ENCODE peak calls at places on chromosomes 7 and 10, in seven cellular contexts. K is left lung, S is fibroblast of pulmonary artery, P is astrocyte of the spinal cord, N is HCT116, V is brain microvascular endothelial cell, F is BJ. W is an unnamed sample.

GRCh38 chr10:10208156-10208555 is 809.5 kb upstream of the CELF2 start:
- DNase-seq in P (no peak), S (peak; percentile 57), K (no peak), F (no peak), V (no peak), N (no peak), W (no peak)

GRCh38 chr7:116953727-116954442 is 584 bp downstream of the ST7 start:
- DNase-seq in P (peak; percentile 85), V (peak; percentile 79), N (peak; percentile 43), F (peak; percentile 51), K (peak; percentile 85), S (peak; percentile 88), W (peak; percentile 88)

GRCh38 chr10:116787893-116788665 is 45.7 kb upstream of the HSPA12A start:
- DNase-seq in K (peak; percentile 92), V (peak; percentile 68), N (peak; percentile 58), F (no peak), P (peak; percentile 70), S (peak; percentile 77), W (peak; percentile 79)

GRCh38 chr10:58746470-58747185 is 234.0 kb downstream of the BICC1 start:
- DNase-seq in S (peak; percentile 17), P (no peak), V (no peak), N (no peak), F (no peak), K (no peak), W (no peak)

GRCh38 chr7:101874028-101874427 is 56.6 kb downstream of the CUX1 start:
- DNase-seq in K (no peak), F (no peak), N (no peak), V (peak; percentile 12), S (peak; percentile 30), P (no peak), W (peak; percentile 57)

GRCh38 chr7:412731-413356 is 106.8 kb downstream of the PDGFA start:
- DNase-seq in S (no peak), P (no peak), N (no peak), K (no peak), V (no peak), F (no peak), W (no peak)

GRCh38 chr10:127195041-127195506 is 1.3 kb downstream of the INSYN2A start:
- DNase-seq in V (no peak), P (no peak), F (no peak), N (no peak), K (no peak), S (no peak), W (no peak)

GRCh38 chr7:11751807-11752389 is 80.1 kb downstream of the THSD7A start:
- DNase-seq in P (no peak), S (peak; percentile 18), V (no peak), F (no peak), N (no peak), K (no peak), W (peak; percentile 85)

GRCh38 chr10:5538892-5539651 is 14.3 kb downstream of the CALML3 start:
- DNase-seq in S (no peak), V (no peak), P (no peak), K (no peak), F (no peak), N (no peak), W (no peak)

GRCh38 chr7:151802469-151802846 is 74.5 kb downstream of the PRKAG2 start:
- DNase-seq in P (no peak), V (no peak), K (peak; percentile 22), F (no peak), N (no peak), S (no peak), W (no peak)
- H3K4me3 ChIP-seq in P (no peak overlapping the region), V (no peak overlapping the region), K (no peak overlapping the region), F (no peak overlapping the region), N (no peak overlapping the region), S (no peak overlapping the region), W (no peak overlapping the region)

GRCh38 chr10:101224060-101224909 is 5.0 kb downstream of the LBX1 start:
- DNase-seq in V (no peak), P (no peak), F (no peak), K (no peak), S (no peak), N (no peak), W (no peak)

GRCh38 chr10:101223274-101224059 is 5.8 kb downstream of the LBX1 start:
- DNase-seq in V (no peak), P (no peak), K (no peak), N (no peak), F (no peak), S (no peak), W (no peak)

GRCh38 chr10:101225846-101226361 is 3.4 kb downstream of the LBX1 start:
- DNase-seq in F (no peak), P (no peak), V (no peak), S (no peak), N (no peak), K (no peak), W (no peak)

GRCh38 chr10:101226506-101226887 is 2.8 kb downstream of the LBX1 start:
- DNase-seq in P (no peak), F (no peak), V (no peak), S (no peak), N (no peak), K (no peak), W (no peak)

DNA sequence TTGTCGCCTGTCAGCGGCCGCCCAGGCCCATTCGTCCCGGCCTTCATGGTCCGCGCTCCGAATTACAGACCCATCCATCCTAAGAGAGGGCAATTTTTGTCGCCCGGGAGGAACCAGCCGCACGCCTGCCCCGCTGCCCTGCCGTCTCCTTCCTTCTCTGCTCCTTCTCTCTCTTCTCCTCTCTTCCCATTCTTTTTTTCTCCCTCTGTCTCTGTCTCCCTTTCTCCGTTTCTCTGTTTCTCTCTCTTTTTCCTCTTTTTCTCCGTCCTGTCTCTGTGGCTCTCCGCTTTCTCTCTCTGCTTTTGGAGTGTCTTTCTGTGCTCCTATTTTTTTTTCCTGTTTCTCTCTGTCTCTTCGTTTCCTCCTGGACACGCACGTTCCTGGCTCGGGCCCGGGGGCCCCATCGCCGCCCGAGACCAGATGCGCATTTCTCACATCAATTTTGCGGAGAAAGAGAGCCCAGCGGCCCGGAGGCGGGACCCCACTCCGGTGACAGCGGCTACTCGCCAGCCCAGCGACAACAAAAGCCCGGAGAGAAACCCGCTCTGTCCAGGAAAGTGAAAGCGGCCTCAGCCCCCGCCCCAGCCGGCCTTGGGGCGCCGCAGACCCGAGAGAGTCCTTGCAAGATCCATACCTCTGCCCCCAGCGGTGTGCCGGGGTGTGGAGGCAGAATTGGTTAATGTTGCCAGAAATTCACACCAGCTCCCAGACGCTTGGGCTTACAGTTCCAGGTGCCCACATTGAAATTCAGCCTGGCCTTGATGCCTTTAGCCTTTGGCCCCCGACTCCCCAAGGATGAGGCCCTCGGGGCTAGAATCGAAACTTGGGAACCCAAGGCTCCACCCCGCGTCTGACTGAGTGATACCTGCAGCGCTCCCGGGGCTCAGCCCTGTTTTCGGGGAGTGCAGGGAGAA is 4.1 kb downstream of the LBX1 start:
- DNase-seq in P (no peak), S (no peak), V (no peak), N (no peak), K (no peak), F (no peak), W (no peak)
- TF ChIP-seq CTCF in P (no peak), S (no peak), V (no peak), N (no peak), K (no peak), F (no peak), W (no peak)

DNA sequence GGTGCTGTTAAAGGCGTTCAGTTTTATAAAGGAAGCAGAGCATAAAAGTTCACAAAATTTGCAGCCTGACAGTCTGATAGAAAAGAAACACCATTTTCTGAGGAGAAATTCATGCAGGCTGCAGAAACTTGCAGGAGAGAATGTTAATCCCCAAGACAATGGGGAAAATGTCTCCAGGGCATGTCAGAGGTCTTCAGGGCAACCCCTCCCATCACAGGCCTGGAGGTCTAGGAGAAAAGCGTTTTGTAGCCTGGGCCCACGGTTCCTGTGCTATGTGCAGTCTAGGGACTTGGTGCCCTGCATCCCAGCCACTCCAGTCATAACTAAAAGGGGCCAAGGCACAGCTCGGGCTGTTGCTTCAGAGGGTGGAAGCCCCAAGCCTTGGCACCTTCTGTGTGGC is 68.4 kb upstream of the GJD4 start:
- DNase-seq in V (no peak), N (no peak), K (no peak), S (no peak), P (no peak), F (no peak), W (no peak)
- H3K4me3 ChIP-seq in V (no peak overlapping the region), N (no peak overlapping the region), K (no peak overlapping the region), S (no peak overlapping the region), P (no peak overlapping the region), F (no peak overlapping the region), W (no peak overlapping the region)

DNA sequence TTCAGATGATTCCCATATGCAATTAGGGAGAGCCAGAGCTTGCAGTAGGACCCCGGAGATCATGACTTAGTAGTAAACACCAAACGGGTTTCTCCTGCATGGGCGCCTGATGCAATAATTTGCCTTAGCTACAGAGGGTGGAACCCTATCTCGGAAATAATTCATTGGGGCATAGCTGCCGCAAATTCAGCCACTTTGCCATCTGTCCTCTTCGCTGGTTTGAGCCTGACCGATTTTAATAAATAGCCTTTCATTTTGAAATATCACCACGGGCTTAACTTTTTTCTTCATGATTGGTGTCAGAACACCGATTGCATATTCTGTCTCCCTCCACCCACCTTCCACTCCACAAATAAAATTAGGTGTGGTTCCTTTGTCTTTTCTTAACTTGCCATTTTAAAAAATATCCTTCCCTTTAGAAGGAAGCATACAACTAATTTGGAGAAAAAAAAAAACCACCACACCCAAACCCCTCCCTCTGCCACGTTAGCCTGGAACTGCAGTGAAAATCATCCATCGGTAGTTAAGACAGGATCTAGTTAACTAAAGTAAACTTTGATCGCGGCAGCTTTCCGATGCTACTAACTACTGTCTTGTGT is 1.5 kb downstream of the GARS1 start:
- DNase-seq in K (no peak), P (peak; percentile 41), N (no peak), F (no peak), S (peak; percentile 46), V (peak; percentile 23), W (peak; percentile 59)
- TF ChIP-seq CTCF in K (no peak), P (no peak), N (no peak), F (peak; percentile 8), S (peak; percentile 8), V (peak; percentile 18), W (peak; percentile 5)

GRCh38 chr10:86512137-86512536 is 9.5 kb downstream of the WAPL start:
- DNase-seq in F (no peak), S (no peak), P (no peak), V (no peak), K (no peak), N (no peak), W (no peak)
- H3K4me3 ChIP-seq in F (no peak overlapping the region), S (no peak overlapping the region), P (no peak overlapping the region), V (no peak overlapping the region), K (no peak overlapping the region), N (no peak overlapping the region), W (no peak overlapping the region)

DNA sequence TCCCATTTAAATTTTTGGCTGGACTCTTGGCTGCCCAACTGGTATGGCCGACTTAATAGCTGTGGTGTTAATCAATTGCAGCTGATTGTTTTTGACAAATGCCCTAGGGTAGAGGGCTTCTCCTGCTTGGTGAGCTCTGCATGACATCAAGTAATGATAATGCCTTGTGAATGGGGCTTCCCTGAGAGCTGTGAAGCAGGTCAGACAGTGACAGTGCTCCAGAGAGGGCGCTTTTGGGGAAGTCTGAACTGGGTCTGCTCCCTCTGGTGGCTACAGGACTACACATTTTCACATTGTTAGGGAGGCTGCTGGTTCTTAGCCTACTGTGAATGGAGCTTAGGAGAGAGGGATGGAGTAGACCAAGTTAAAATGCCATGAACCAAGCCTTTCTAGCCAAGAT is 98.8 kb downstream of the SDK1 start:
- DNase-seq in S (peak; percentile 39), N (peak; percentile 49), V (peak; percentile 34), K (no peak), P (no peak), F (no peak), W (peak; percentile 60)
- TF ChIP-seq CTCF in S (peak; percentile 41), N (peak; percentile 94), V (peak; percentile 69), K (no peak), P (peak; percentile 37), F (no peak), W (peak; percentile 75)